ENCODE peak calls at places on chromosomes 13 and 19, in ten cellular contexts. L, A, U, C, I, W, M, T, S and Y are unnamed samples. For H3K4me1, the result is how much of the 10 kb centered on the place peaks cover.

GRCh38 chr13:92097337-92097903 is 699.0 kb downstream of the GPC5 start:
- DNase-seq in L (no peak), A (no peak), U (no peak), C (no peak), I (no peak), W (no peak), M (no peak), T (no peak), S (no peak), Y (no peak)

GRCh38 chr19:5705552-5705951 is 14.4 kb downstream of the LONP1 start:
- DNase-seq in L (no peak), A (no peak), U (no peak), C (no peak), I (no peak), W (no peak), M (no peak), T (no peak), S (no peak), Y (no peak)

GRCh38 chr19:45164577-45165335 is 4.0 kb upstream of the NKPD1 start:
- DNase-seq in L (no peak), A (peak), U (peak), C (peak), I (peak), W (peak), M (peak), T (peak), S (peak), Y (peak)

GRCh38 chr13:25966086-25966485 is 85.7 kb downstream of the SHISA2 start:
- DNase-seq in L (no peak), A (no peak), U (no peak), C (no peak), I (no peak), W (no peak), M (no peak), T (no peak), S (no peak), Y (no peak)

GRCh38 chr19:18477974-18478373 is 40.0 kb upstream of the ISYNA1 start:
- DNase-seq in L (no peak), A (no peak), U (no peak), C (no peak), I (no peak), W (no peak), M (no peak), T (no peak), S (no peak), Y (no peak)

GRCh38 chr13:26883613-26884257 is 123.1 kb upstream of the GPR12 start:
- DNase-seq in L (no peak), A (no peak), U (no peak), C (no peak), I (no peak), W (no peak), M (no peak), T (no peak), S (no peak), Y (no peak)

GRCh38 chr19:55681131-55682087 is 6.4 kb downstream of the EPN1 start:
- DNase-seq in L (no peak), A (no peak), U (no peak), C (peak), I (peak), W (no peak), M (no peak), T (no peak), S (peak), Y (no peak)

GRCh38 chr13:50990540-50991506 is 81.2 kb downstream of the RNASEH2B start:
- DNase-seq in L (peak), A (no peak), U (peak), C (peak), I (peak), W (peak), M (no peak), T (no peak), S (peak), Y (no peak)

GRCh38 chr13:22758245-22758644 is 422.5 kb upstream of the SGCG start:
- DNase-seq in L (no peak), A (no peak), U (no peak), C (no peak), I (no peak), W (no peak), M (no peak), T (no peak), S (no peak), Y (no peak)
- H3K4me1 ChIP-seq in L (under half), A (under half), U (under half), C (under half), I (under half), W (under half), M (under half), T (under half), S (under half), Y (under half)

GRCh38 chr13:39419866-39420265 is 183.1 kb downstream of the LHFPL6 start:
- DNase-seq in L (no peak), A (no peak), U (no peak), C (no peak), I (no peak), W (no peak), M (no peak), T (no peak), S (no peak), Y (no peak)

GRCh38 chr13:39419068-39419467 is 183.9 kb downstream of the LHFPL6 start:
- DNase-seq in L (no peak), A (no peak), U (no peak), C (no peak), I (no peak), W (no peak), M (no peak), T (no peak), S (no peak), Y (no peak)

GRCh38 chr13:39417131-39417530 is 185.9 kb downstream of the LHFPL6 start:
- DNase-seq in L (no peak), A (no peak), U (peak), C (peak), I (peak), W (no peak), M (no peak), T (no peak), S (no peak), Y (no peak)

GRCh38 chr13:39418424-39418823 is 184.6 kb downstream of the LHFPL6 start:
- DNase-seq in L (no peak), A (no peak), U (no peak), C (no peak), I (no peak), W (no peak), M (no peak), T (no peak), S (no peak), Y (no peak)

DNA sequence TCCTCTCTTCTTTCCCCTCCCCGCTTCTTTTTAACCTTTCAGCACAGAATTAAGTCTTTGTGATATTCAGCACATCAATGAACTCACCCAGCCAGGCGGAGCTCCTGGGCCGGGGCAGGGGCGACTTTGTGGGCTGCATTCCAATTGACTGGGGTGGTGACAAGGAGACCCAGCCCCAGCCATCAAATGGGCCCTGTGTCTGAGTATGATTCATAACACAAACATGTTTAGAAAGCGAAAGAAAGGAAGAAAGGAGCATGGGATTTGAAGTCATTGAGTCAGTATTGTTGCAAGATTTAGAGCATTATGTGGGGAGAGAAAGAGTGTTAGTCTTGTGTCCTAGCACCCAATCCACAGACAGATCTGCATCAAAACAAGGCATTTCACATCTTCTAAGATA is 185.3 kb downstream of the LHFPL6 start:
- DNase-seq in L (no peak), A (no peak), U (peak), C (peak), I (no peak), W (no peak), M (no peak), T (no peak), S (no peak), Y (no peak)
- H3K4me3 ChIP-seq in L (no peak), A (no peak), U (peak), C (peak), I (no peak), W (no peak), M (no peak), T (no peak), S (no peak), Y (no peak)

GRCh38 chr19:13027031-13027430 is 31.8 kb downstream of the NFIX start:
- DNase-seq in L (no peak), A (no peak), U (no peak), C (peak), I (no peak), W (no peak), M (no peak), T (no peak), S (no peak), Y (no peak)
- H3K4me1 ChIP-seq in L (half or more), A (under half), U (under half), C (half or more), I (half or more), W (half or more), M (half or more), T (half or more), S (under half), Y (half or more)

DNA sequence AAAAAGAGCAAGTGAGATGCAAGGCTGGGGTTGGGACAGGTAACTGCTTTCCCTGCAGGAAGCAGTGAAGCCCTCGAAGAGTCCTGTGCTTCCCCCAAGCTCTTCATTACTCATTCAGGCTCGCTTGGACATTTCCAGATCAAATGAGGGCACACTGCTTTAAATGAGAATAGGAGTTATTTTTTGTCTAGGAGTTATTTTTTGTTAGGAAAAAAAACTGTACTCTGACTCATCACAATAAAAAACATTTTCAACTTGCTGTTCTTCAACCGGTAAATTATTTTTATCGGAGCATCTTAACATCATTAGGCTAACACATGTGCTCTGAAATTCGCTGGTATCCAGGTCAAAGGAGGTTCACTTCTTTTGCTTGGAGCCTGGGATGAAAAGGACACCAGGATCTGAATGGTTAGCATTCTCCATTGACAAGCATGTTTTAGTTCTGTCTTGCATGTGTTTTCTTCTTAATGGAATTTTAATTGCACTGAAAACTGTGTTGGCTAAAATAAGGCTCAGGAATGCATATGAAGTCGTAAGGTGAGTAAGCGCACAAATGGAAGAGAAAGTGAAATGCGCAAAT is 80.7 kb upstream of the STK24 start:
- DNase-seq in L (no peak), A (no peak), U (no peak), C (peak), I (peak), W (no peak), M (no peak), T (no peak), S (no peak), Y (no peak)
- H3K4me3 ChIP-seq in L (no peak), A (no peak), U (no peak), C (peak), I (no peak), W (no peak), M (peak), T (no peak), S (no peak), Y (no peak)

DNA sequence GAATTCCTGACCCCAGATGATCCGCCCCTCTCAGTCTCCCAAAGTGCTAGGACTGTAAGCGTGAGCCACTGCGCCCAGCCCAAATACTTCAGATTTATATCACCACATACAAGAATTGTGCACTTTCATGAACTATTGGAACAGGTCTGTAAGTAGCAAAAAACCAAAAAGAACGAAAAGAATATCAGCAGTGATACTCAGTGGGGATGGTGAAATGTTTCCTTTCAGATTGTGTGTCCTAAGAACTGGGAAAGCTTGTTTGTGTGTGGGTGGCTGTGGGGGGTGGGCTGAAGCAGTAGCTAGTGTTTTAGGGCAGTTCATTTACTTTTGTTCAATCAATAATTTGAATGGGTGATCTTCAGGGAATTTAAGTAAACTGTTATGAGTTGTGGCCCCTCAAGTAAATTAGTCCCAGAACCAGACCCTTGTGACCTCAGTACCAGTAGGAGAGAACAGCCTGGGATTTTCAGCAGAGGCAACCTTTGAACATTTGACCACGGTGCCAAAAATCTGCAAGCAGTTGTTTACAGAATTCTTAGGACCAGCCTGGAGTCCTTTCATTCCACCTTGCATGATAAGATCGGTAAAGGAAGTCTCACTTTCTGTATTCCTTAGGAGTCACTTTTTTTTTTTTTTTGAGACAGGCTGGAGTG is 106.6 kb downstream of the LRCH1 start:
- DNase-seq in L (no peak), A (no peak), U (no peak), C (no peak), I (no peak), W (no peak), M (no peak), T (no peak), S (no peak), Y (no peak)
- H3K4me1 ChIP-seq in L (under half), A (under half), U (under half), C (under half), I (under half), W (under half), M (under half), T (half or more), S (under half), Y (half or more)

GRCh38 chr19:48637449-48637947 is 319 bp upstream of the DBP start:
- DNase-seq in L (peak), A (peak), U (peak), C (peak), I (peak), W (peak), M (peak), T (peak), S (peak), Y (peak)
- H3K4me3 ChIP-seq in L (peak), A (peak), U (peak), C (peak), I (peak), W (peak), M (peak), T (no peak), S (peak), Y (peak)